ENCODE peak calls at places on chromosomes 16 and 17, in four cellular contexts. C is ascending aorta, K is IMR-90, X is spleen. M is an unnamed sample.

GRCh38 chr16:14007460-14007859 is 63.7 kb upstream of the MRTFB start:
- DNase-seq in C (no peak), K (peak; percentile 92), X (no peak), M (no peak)

GRCh38 chr16:28326881-28327610 is 34.7 kb downstream of the SBK1 start:
- DNase-seq in C (no peak), K (peak; percentile 34), X (peak; percentile 89), M (no peak)

GRCh38 chr16:57551057-57551456 is 8.6 kb downstream of the ADGRG5 start:
- DNase-seq in C (no peak), K (no peak), X (no peak), M (no peak)

GRCh38 chr17:36932383-36933173 is 4.7 kb upstream of the LHX1 start:
- DNase-seq in C (no peak), K (no peak), X (no peak), M (no peak)

GRCh38 chr17:45146616-45147101 is 1.6 kb upstream of the HEXIM1 start:
- DNase-seq in C (no peak), K (peak; percentile 82), X (no peak), M (no peak)

GRCh38 chr17:63927464-63928171 is 4.5 kb downstream of the CD79B start:
- DNase-seq in C (no peak), K (no peak), X (peak; percentile 79), M (peak; percentile 35)

GRCh38 chr17:72030067-72030899 is 90.5 kb upstream of the SOX9 start:
- DNase-seq in C (no peak), K (peak; percentile 61), X (no peak), M (peak; percentile 38)

GRCh38 chr16:91484-91883 is 13.5 kb downstream of the MPG start:
- DNase-seq in C (no peak), K (no peak), X (no peak), M (no peak)

GRCh38 chr17:34299918-34300600 is 14.5 kb downstream of the CCL11 start:
- DNase-seq in C (no peak), K (peak; percentile 84), X (no peak), M (no peak)

GRCh38 chr16:84199097-84199496 is 8.1 kb downstream of the ADAD2 start:
- DNase-seq in C (no peak), K (no peak), X (no peak), M (no peak)

GRCh38 chr16:85462405-85463227 is 150.5 kb upstream of the GSE1 start:
- DNase-seq in C (no peak), K (no peak), X (no peak), M (peak; percentile 72)

GRCh38 chr16:31440511-31441184 is 1.9 kb downstream of the ZNF843 start:
- DNase-seq in C (no peak), K (no peak), X (no peak), M (no peak)

GRCh38 chr17:76085066-76085730 is 6.2 kb downstream of the ZACN start:
- DNase-seq in C (no peak), K (no peak), X (no peak), M (no peak)

GRCh38 chr17:57838857-57839570 is 10.8 kb downstream of the MRPS23 start:
- DNase-seq in C (no peak), K (no peak), X (no peak), M (no peak)

GRCh38 chr16:47970291-47970931 is 185.4 kb downstream of the ABCC12 start:
- DNase-seq in C (no peak), K (peak; percentile 47), X (no peak), M (no peak)

GRCh38 chr16:86377251-86378022 is 132.9 kb upstream of the FOXF1 start:
- DNase-seq in C (no peak), K (no peak), X (no peak), M (peak; percentile 27)

GRCh38 chr16:57859331-57859730 is 57.0 kb upstream of the KIFC3 start:
- DNase-seq in C (no peak), K (peak; percentile 34), X (peak; percentile 16), M (no peak)

GRCh38 chr16:88389621-88390160 is 6.9 kb downstream of the ZNF469 start:
- DNase-seq in C (no peak), K (peak; percentile 30), X (no peak), M (no peak)

GRCh38 chr16:4179020-4179419 is 62.8 kb upstream of the ADCY9 start:
- DNase-seq in C (no peak), K (peak; percentile 54), X (no peak), M (peak; percentile 87)

GRCh38 chr17:47654991-47655390 is 5.3 kb downstream of the KPNB1 start:
- DNase-seq in C (no peak), K (no peak), X (no peak), M (no peak)

GRCh38 chr17:12821376-12821940 is 32.2 kb downstream of the ARHGAP44 start:
- DNase-seq in C (no peak), K (peak; percentile 5), X (no peak), M (no peak)

GRCh38 chr17:35896011-35896587 is 15.9 kb upstream of the CCL5 start:
- DNase-seq in C (no peak), K (no peak), X (no peak), M (no peak)

GRCh38 chr17:39617446-39618251 is 9.1 kb upstream of the PPP1R1B start:
- DNase-seq in C (no peak), K (peak; percentile 13), X (peak; percentile 88), M (peak; percentile 89)

GRCh38 chr17:48451489-48451888 is 21.5 kb upstream of the SKAP1 start:
- DNase-seq in C (no peak), K (no peak), X (no peak), M (no peak)

GRCh38 chr17:60699090-60699489 is 21.4 kb downstream of the BCAS3 start:
- DNase-seq in C (no peak), K (no peak), X (no peak), M (no peak)

GRCh38 chr16:85767569-85767968 is 16.7 kb upstream of the C16orf74 start:
- DNase-seq in C (no peak), K (peak; percentile 88), X (no peak), M (no peak)

GRCh38 chr17:79800325-79801155 is 3.7 kb upstream of the CBX8 start:
- DNase-seq in C (no peak), K (peak; percentile 39), X (no peak), M (no peak)

GRCh38 chr17:14793237-14793636 is 471.9 kb downstream of the PMP22 start:
- DNase-seq in C (no peak), K (peak; percentile 91), X (no peak), M (no peak)

GRCh38 chr16:75004460-75004859 is 5.6 kb downstream of the ZNRF1 start:
- DNase-seq in C (no peak), K (no peak), X (no peak), M (no peak)

GRCh38 chr17:68260051-68260762 is 12.4 kb downstream of the AMZ2 start:
- DNase-seq in C (no peak), K (no peak), X (no peak), M (no peak)

GRCh38 chr17:57941384-57942370 is 13.5 kb downstream of the CUEDC1 start:
- DNase-seq in C (no peak), K (no peak), X (no peak), M (no peak)

DNA sequence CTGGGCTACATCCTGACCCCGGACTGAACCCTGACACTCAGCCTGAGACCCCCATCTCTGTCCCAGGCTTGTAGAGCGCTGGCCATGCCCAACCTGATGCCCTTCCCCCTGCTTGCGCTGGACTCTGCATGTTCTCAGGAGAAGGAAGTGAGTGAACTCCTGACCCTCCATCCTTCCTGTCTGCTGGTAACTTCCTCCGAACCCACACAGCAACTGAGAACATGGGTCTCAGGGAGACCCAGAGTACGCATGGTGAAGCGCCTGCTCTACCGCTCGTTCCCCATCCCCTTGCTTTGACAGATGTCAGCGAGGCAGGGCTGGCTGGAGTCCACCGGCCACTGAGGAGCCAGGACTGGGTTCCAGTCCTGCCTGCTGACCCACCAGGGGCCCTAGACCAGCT is 6.1 kb downstream of the CAMKK1 start:
- DNase-seq in C (no peak), K (no peak), X (peak; percentile 88), M (peak; percentile 71)
- H3K4me3 ChIP-seq in C (no peak overlapping the region), K (no peak overlapping the region), X (no peak overlapping the region), M (no peak overlapping the region)

DNA sequence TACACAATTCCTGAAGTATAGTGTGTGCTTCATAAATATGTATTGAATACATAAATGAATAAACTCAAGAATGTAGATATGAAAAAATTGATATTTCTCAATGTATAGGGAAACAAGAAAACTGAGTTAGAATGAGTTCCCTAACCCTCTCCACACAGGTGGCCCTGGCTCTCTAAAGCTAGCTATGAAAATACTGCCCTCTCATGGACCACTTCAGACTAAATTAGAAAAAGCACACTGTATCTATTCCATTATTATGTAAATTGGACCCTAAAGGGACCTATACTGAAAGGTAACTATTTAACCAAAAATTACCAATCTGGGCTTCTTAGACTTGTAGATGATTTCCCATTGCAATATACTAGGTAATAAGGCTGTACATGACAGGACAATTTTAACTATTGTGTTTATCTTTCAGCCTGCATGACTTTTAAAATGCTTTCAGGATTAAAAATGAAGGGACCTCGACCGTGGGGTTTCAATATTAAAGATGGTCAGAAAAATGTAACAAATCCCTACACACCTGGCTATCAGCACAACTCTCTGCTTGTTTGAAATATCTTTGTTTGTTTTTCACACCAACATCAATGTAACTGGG is 672.5 kb upstream of the KIF2B start:
- DNase-seq in C (no peak), K (no peak), X (no peak), M (no peak)
- TF ChIP-seq CTCF in C (no peak), K (no peak), X (no peak), M (no peak)

DNA sequence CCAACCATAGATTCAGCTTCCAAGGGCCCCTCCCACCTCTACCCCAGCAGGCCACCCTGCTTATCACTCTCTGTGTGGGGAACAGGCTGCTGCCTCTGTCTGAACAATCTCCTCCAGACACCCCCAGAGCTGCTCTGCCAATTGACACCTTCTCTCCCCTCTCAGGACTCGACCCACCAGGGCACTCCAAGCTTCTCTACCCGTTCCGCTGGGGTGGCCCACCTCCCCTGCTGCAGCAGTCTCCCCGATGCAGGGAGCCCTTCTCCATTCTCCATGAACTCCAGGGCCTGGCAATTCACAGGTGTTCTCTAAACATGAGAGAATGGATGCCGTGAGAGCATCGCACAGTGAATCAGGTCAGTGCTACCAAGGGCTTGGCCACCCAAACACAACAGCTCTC is 28.3 kb upstream of the FAAP100 start:
- DNase-seq in C (no peak), K (no peak), X (no peak), M (no peak)
- H3K4me3 ChIP-seq in C (no peak overlapping the region), K (no peak overlapping the region), X (no peak overlapping the region), M (no peak overlapping the region)

GRCh38 chr16:2468142-2468724 is 2.9 kb upstream of the NTN3 start:
- DNase-seq in C (no peak), K (peak; percentile 11), X (no peak), M (no peak)

GRCh38 chr16:2467301-2468141 is 3.6 kb upstream of the NTN3 start:
- DNase-seq in C (peak; percentile 38), K (peak; percentile 72), X (no peak), M (peak; percentile 76)

GRCh38 chr16:2464333-2464732 is 4.4 kb downstream of the TEDC2 start:
- DNase-seq in C (no peak), K (no peak), X (no peak), M (no peak)

GRCh38 chr16:2466667-2467300 is 4.3 kb upstream of the NTN3 start:
- DNase-seq in C (no peak), K (no peak), X (no peak), M (no peak)

DNA sequence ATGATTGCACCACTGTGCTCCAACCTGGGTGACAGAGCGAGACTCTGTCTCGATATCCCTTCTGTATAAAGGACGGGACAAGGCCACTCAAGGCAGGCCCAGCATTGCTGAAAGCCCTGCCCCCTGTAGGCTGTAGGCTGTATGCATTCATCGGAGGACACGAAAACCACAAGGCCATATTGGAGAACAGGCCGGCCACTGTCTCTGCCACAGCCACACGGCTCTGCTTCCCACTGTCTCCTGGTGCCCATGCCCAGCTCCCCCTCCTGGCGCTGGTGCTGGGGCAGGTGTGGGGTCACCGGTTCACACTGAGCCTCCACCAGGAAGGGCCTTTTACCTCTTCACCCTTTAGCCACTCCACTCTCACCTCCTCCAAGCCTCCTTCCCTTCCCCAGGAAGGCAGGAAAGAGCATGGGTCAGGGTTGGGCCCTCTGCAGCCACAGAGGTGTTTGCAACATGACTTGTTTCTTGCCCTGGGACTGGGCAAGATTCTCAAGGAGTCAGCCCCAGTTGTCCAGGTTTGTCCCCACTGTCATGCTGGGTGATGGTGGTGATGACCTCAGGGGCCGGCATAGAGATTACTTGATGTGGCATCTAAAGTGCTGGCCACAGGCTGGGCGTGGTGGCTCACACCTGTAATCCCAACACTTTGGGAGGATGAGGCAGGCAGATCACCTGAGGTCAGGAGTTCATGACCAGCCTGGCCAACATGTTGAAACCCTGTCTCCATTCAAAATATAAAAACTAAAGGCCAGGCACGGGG is 5.3 kb upstream of the NTN3 start:
- DNase-seq in C (no peak), K (no peak), X (no peak), M (peak; percentile 25)
- TF ChIP-seq CTCF in C (no peak), K (peak; percentile 23), X (no peak), M (no peak)